ENCODE peak calls at places on chromosomes 4 and X, in nine cellular contexts. O is endothelial cell, X is tibial artery, C is iris pigment epithelial cell, A is head of caudate nucleus, G is dorsolateral prefrontal cortex, R is cardiac muscle cell, K is right atrium auricular region, Z is adipocyte. M is an unnamed sample.

GRCh38 chr4:128303986-128304385 is 16.4 kb upstream of the PGRMC2 start:
- DNase-seq in A (no peak), O (no peak), G (no peak), C (no peak), K (no peak), Z (no peak), R (no peak), X (no peak), M (no peak)

GRCh38 chrX:39665830-39666518 is 431.8 kb downstream of the BCOR start:
- DNase-seq in O (no peak), G (no peak), K (no peak), A (no peak), R (no peak), Z (peak), X (no peak), C (no peak), M (peak)

GRCh38 chr4:30837131-30837539 is 117.0 kb downstream of the PCDH7 start:
- DNase-seq in K (no peak), R (peak), C (peak), O (no peak), Z (peak), G (no peak), A (no peak), X (no peak), M (no peak)

GRCh38 chrX:134459683-134460004 is 321 bp upstream of the HPRT1 start:
- DNase-seq in O (peak), C (peak), Z (no peak), R (no peak), A (peak), K (no peak), G (no peak), X (no peak), M (no peak)

GRCh38 chrX:14032383-14032782 is 2.7 kb upstream of the GEMIN8 start:
- DNase-seq in Z (peak), A (peak), K (no peak), C (peak), G (no peak), O (peak), X (no peak), R (peak), M (peak)

GRCh38 chrX:45421806-45422205 is 221.1 kb upstream of the DIPK2B start:
- DNase-seq in A (no peak), G (no peak), K (no peak), R (no peak), Z (no peak), X (no peak), O (no peak), C (no peak), M (peak)

GRCh38 chr4:127730142-127730913 is at the start of gene SLC25A31:
- DNase-seq in Z (no peak), G (no peak), C (no peak), A (no peak), X (no peak), K (no peak), R (no peak), O (no peak), M (no peak)

GRCh38 chrX:13652256-13653021 is 502 bp upstream of the TCEANC start:
- DNase-seq in G (no peak), A (no peak), C (peak), X (no peak), K (no peak), Z (peak), O (no peak), R (peak), M (peak)

GRCh38 chrX:9542765-9543119 is 77.9 kb downstream of the TBL1X start:
- DNase-seq in A (no peak), O (no peak), Z (no peak), C (no peak), K (no peak), G (no peak), X (no peak), R (no peak), M (no peak)

GRCh38 chr4:185395255-185395955 is at the start of gene LRP2BP:
- DNase-seq in K (no peak), X (no peak), R (peak), G (no peak), C (no peak), Z (no peak), A (no peak), O (no peak), M (peak)

GRCh38 chrX:40877869-40878268 is 142.5 kb upstream of the MED14 start:
- DNase-seq in G (no peak), A (no peak), O (no peak), X (no peak), K (no peak), C (peak), R (peak), Z (peak), M (peak)

GRCh38 chr4:88143504-88143903 is 14.9 kb downstream of the ABCG2 start:
- DNase-seq in C (peak), Z (peak), R (peak), K (no peak), O (no peak), A (no peak), G (no peak), X (no peak), M (peak)

GRCh38 chr4:124414641-124415040 is 297.9 kb downstream of the ANKRD50 start:
- DNase-seq in Z (peak), G (no peak), X (no peak), K (no peak), C (peak), O (no peak), R (peak), A (no peak), M (peak)

GRCh38 chr4:88418411-88418810 is 38.5 kb upstream of the HERC5 start:
- DNase-seq in Z (no peak), X (no peak), A (no peak), R (no peak), C (no peak), K (no peak), G (no peak), O (no peak), M (no peak)

GRCh38 chr4:1404573-1405248 is 1.5 kb downstream of the NKX1-1 start:
- DNase-seq in C (no peak), R (no peak), Z (no peak), K (peak), O (no peak), G (no peak), X (no peak), A (no peak), M (no peak)

GRCh38 chr4:18932940-18933339 is 911.4 kb upstream of the LCORL start:
- DNase-seq in O (no peak), Z (no peak), G (no peak), C (no peak), X (no peak), K (no peak), R (no peak), A (no peak), M (no peak)

GRCh38 chr4:56622176-56622575 is 58.9 kb downstream of the HOPX start:
- DNase-seq in X (no peak), R (no peak), Z (peak), K (no peak), C (no peak), G (no peak), A (no peak), O (no peak), M (no peak)

GRCh38 chrX:21837056-21837455 is 2.4 kb upstream of the MBTPS2 start:
- DNase-seq in X (no peak), C (no peak), G (no peak), K (no peak), A (peak), R (peak), O (no peak), Z (no peak), M (no peak)

GRCh38 chr4:110467400-110467799 is 8.6 kb upstream of the ENPEP start:
- DNase-seq in C (no peak), K (no peak), G (no peak), A (no peak), R (no peak), Z (no peak), X (no peak), O (no peak), M (no peak)

GRCh38 chr4:185992585-185992984 is 76.4 kb upstream of the TLR3 start:
- DNase-seq in G (no peak), C (no peak), X (no peak), R (no peak), A (no peak), K (no peak), Z (no peak), O (no peak), M (no peak)

GRCh38 chrX:105874790-105875189 is 52.5 kb downstream of the NRK start:
- DNase-seq in A (no peak), O (no peak), R (no peak), C (no peak), K (no peak), Z (no peak), G (no peak), X (no peak), M (no peak)

GRCh38 chr4:183256756-183257385 is 63.2 kb downstream of the CLDN22 start:
- DNase-seq in O (peak), C (peak), G (peak), A (peak), Z (peak), R (peak), K (no peak), X (peak), M (peak)

GRCh38 chrX:65679071-65679540 is 11.7 kb downstream of the MSN start:
- DNase-seq in G (no peak), O (no peak), K (no peak), C (peak), A (no peak), R (no peak), X (no peak), Z (no peak), M (peak)

GRCh38 chr4:144357970-144358369 is 217.5 kb upstream of the GYPA start:
- DNase-seq in Z (no peak), R (no peak), G (no peak), K (no peak), A (no peak), X (no peak), C (no peak), O (no peak), M (no peak)

GRCh38 chr4:18568600-18568999 is 547.0 kb upstream of the LCORL start:
- DNase-seq in K (no peak), A (no peak), G (no peak), X (no peak), Z (peak), C (no peak), R (peak), O (no peak), M (no peak)